ENCODE peak calls at places on chromosomes 6 and 20, in five cellular contexts. I is H9, K is H1, C is mesenchymal stem cell, U is neuronal stem cell. S is an unnamed sample.
A peak's percentile ranks its signal among the peaks of the same experiment; 100 is the strongest.

GRCh38 chr20:15823718-15824117 is 749.5 kb downstream of the KIF16B start:
- DNase-seq in I (no peak), C (no peak), U (no peak), K (no peak), S (no peak)

GRCh38 chr20:57593134-57593886 is 26.9 kb downstream of the ZBP1 start:
- DNase-seq in U (no peak), I (peak; percentile 56), K (no peak), C (no peak), S (no peak)

GRCh38 chr6:108133594-108134179 is 32.1 kb upstream of the NR2E1 start:
- DNase-seq in U (peak; percentile 89), K (peak; percentile 91), I (peak; percentile 94), C (peak; percentile 78), S (peak; percentile 79)

GRCh38 chr6:63750400-63750799 is 114.8 kb downstream of the PHF3 start:
- DNase-seq in C (no peak), I (no peak), U (no peak), K (no peak), S (no peak)

GRCh38 chr20:45395114-45395415 is 13.0 kb upstream of the DBNDD2 start:
- DNase-seq in C (no peak), I (no peak), K (no peak), U (no peak), S (no peak)

GRCh38 chr6:107535626-107536025 is 45.7 kb downstream of the SOBP start:
- DNase-seq in U (no peak), K (no peak), C (no peak), I (no peak), S (no peak)

GRCh38 chr20:43904195-43904594 is 10.5 kb upstream of the TOX2 start:
- DNase-seq in C (no peak), K (no peak), I (no peak), U (peak; percentile 58), S (no peak)

GRCh38 chr6:14210077-14210476 is 92.5 kb downstream of the CD83 start:
- DNase-seq in K (no peak), U (no peak), C (no peak), I (no peak), S (no peak)

GRCh38 chr6:87684895-87685654 is 17.0 kb downstream of the AKIRIN2 start:
- DNase-seq in C (no peak), K (no peak), U (no peak), I (no peak), S (no peak)

GRCh38 chr6:2939315-2940009 is 31.9 kb downstream of the SERPINB6 start:
- DNase-seq in K (peak; percentile 42), I (no peak), C (no peak), U (no peak), S (no peak)

GRCh38 chr6:41707565-41708200 is 27.7 kb downstream of the TFEB start:
- DNase-seq in K (no peak), I (no peak), C (no peak), U (no peak), S (peak; percentile 8)

GRCh38 chr6:20715135-20715806 is 181.0 kb downstream of the CDKAL1 start:
- DNase-seq in K (no peak), I (no peak), C (no peak), U (no peak), S (no peak)

GRCh38 chr6:33313105-33313708 is 671 bp downstream of the TAPBP start:
- DNase-seq in U (no peak), K (peak; percentile 76), C (peak; percentile 57), I (peak; percentile 78), S (peak; percentile 48)

GRCh38 chr6:157123245-157123644 is 200.1 kb downstream of the TMEM242 start:
- DNase-seq in U (no peak), K (no peak), I (no peak), C (no peak), S (no peak)

GRCh38 chr20:56932575-56933330 is 303.6 kb downstream of the TFAP2C start:
- DNase-seq in I (no peak), U (no peak), K (no peak), C (no peak), S (no peak)

GRCh38 chr6:127186889-127187288 is 68.4 kb downstream of the RSPO3 start:
- DNase-seq in I (peak; percentile 60), K (peak; percentile 89), U (no peak), C (no peak), S (peak; percentile 53)

GRCh38 chr6:4031442-4031841 is 47.5 kb downstream of the FAM217A start:
- DNase-seq in C (no peak), K (no peak), U (no peak), I (no peak), S (no peak)

GRCh38 chr20:46715292-46715756 is 5.9 kb downstream of the SLC2A10 start:
- DNase-seq in U (no peak), K (no peak), I (peak; percentile 69), C (peak; percentile 92), S (peak; percentile 18)

GRCh38 chr20:37823276-37823980 is 79.5 kb upstream of the VSTM2L start:
- DNase-seq in K (no peak), C (peak; percentile 48), I (no peak), U (no peak), S (peak; percentile 68)

GRCh38 chr6:73746776-73747175 is 50.8 kb downstream of the CD109 start:
- DNase-seq in C (no peak), U (no peak), K (no peak), I (no peak), S (no peak)

GRCh38 chr20:22757424-22758189 is 173.2 kb upstream of the FOXA2 start:
- DNase-seq in K (no peak), C (no peak), U (no peak), I (no peak), S (peak; percentile 26)

GRCh38 chr6:166381733-166382499 is 824 bp downstream of the MPC1 start:
- DNase-seq in I (peak; percentile 85), C (peak; percentile 57), U (peak; percentile 20), K (peak; percentile 93), S (peak; percentile 84)

GRCh38 chr6:49913656-49914055 is 47.3 kb upstream of the CRISP1 start:
- DNase-seq in I (peak; percentile 46), U (no peak), C (no peak), K (no peak), S (no peak)

GRCh38 chr6:29989211-29989610 is 46.9 kb downstream of the HLA-A start:
- DNase-seq in U (no peak), C (peak; percentile 58), K (no peak), I (no peak), S (no peak)

GRCh38 chr6:7587631-7588100 is 2.3 kb upstream of the SNRNP48 start:
- DNase-seq in K (no peak), I (no peak), U (no peak), C (peak; percentile 45), S (peak; percentile 49)

GRCh38 chr6:32815996-32816395 is 806 bp downstream of the HLA-DOB start:
- DNase-seq in U (no peak), C (no peak), K (no peak), I (no peak), S (no peak)

GRCh38 chr6:168032383-168032760 is 34.9 kb downstream of the KIF25 start:
- DNase-seq in K (no peak), U (no peak), I (no peak), C (peak; percentile 93), S (no peak)

GRCh38 chr6:52536424-52536916 is 40.4 kb downstream of the TRAM2 start:
- DNase-seq in C (no peak), K (no peak), U (no peak), I (no peak), S (no peak)

GRCh38 chr20:63177134-63177784 is 38.7 kb downstream of the YTHDF1 start:
- DNase-seq in C (no peak), U (peak; percentile 50), K (peak; percentile 82), I (no peak), S (no peak)

GRCh38 chr6:7034055-7034454 is 73.7 kb upstream of the RREB1 start:
- DNase-seq in U (no peak), I (no peak), K (no peak), C (no peak), S (no peak)

GRCh38 chr6:135281227-135281626 is 100.1 kb downstream of the MYB start:
- DNase-seq in C (peak; percentile 66), I (no peak), K (no peak), U (no peak), S (no peak)

GRCh38 chr6:167893416-167893815 is 66.7 kb downstream of the AFDN start:
- DNase-seq in I (peak; percentile 42), U (no peak), K (no peak), C (peak; percentile 29), S (no peak)

GRCh38 chr20:51567622-51568021 is 25.1 kb upstream of the NFATC2 start:
- DNase-seq in C (no peak), I (no peak), K (no peak), U (no peak), S (no peak)
- H2BK12ac ChIP-seq in C (no peak overlapping the region), I (no peak overlapping the region), K (no peak overlapping the region), U (no peak overlapping the region), S (no peak overlapping the region)

GRCh38 chr20:50858525-50858924 is 63.7 kb downstream of the BCAS4 start:
- DNase-seq in U (no peak), C (no peak), K (no peak), I (no peak), S (no peak)

GRCh38 chr20:50856475-50857041 is 61.7 kb downstream of the BCAS4 start:
- DNase-seq in I (no peak), K (no peak), U (no peak), C (no peak), S (no peak)

GRCh38 chr20:50861012-50861411 is 66.2 kb downstream of the BCAS4 start:
- DNase-seq in I (no peak), C (no peak), U (no peak), K (no peak), S (no peak)

GRCh38 chr20:50857348-50857747 is 62.5 kb downstream of the BCAS4 start:
- DNase-seq in U (no peak), C (no peak), K (no peak), I (no peak), S (no peak)

DNA sequence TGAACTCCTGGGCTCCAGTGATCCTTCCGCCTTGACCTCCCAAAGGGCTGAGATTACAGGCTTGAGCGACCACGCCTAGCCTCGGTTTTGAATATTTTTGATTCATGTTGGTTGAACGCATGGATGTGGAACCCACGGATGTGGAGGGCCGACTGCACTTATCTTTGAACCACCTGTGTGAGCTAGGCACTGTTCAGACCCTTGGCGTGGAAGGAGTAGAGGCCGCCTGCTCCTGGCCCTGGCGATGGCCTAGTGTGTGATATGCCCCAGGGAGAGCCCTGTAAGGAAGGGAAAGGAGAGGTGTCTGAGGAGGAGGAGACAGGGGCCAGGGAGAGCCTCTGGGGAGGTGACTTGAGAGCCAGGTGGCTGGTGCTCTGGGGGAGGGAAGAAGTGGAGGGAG is 64.3 kb downstream of the BCAS4 start:
- DNase-seq in U (no peak), K (no peak), C (no peak), I (no peak), S (no peak)
- H2BK12ac ChIP-seq in U (no peak overlapping the region), K (no peak overlapping the region), C (no peak overlapping the region), I (no peak overlapping the region), S (no peak overlapping the region)

GRCh38 chr20:47802975-47803374 is 17.7 kb upstream of the SULF2 start:
- DNase-seq in U (no peak), K (no peak), I (no peak), C (no peak), S (no peak)
- H2BK12ac ChIP-seq in U (no peak overlapping the region), K (no peak overlapping the region), I (no peak overlapping the region), C (no peak overlapping the region), S (no peak overlapping the region)

GRCh38 chr6:136334853-136335252 is 45.2 kb upstream of the BCLAF1 start:
- DNase-seq in C (no peak), U (no peak), I (peak; percentile 73), K (peak; percentile 76), S (no peak)
- H2BK12ac ChIP-seq in C (no peak overlapping the region), U (no peak overlapping the region), I (no peak overlapping the region), K (no peak overlapping the region), S (no peak overlapping the region)